ENCODE peak calls at places on chromosomes 2 and 18, in nine cellular contexts. One of them, this sample, is unnamed.

GRCh38 chr2:31312898-31313297 is 78.9 kb downstream of the EHD3 start:
- DNase-seq in neural progenitor cell: no peak
- DNase-seq in ovary: no peak
- DNase-seq in heart right ventricle: no peak
- DNase-seq in astrocyte of the cerebellum: no peak
- DNase-seq in fibroblast of lung: peak
- DNase-seq in kidney epithelial cell: no peak
- DNase-seq in foreskin fibroblast: peak
- DNase-seq in stomach: no peak
- DNase-seq in this sample: no peak

GRCh38 chr18:22451796-22452195 is 34.1 kb upstream of the CTAGE1 start:
- DNase-seq in neural progenitor cell: peak
- DNase-seq in ovary: no peak
- DNase-seq in heart right ventricle: no peak
- DNase-seq in astrocyte of the cerebellum: no peak
- DNase-seq in fibroblast of lung: no peak
- DNase-seq in kidney epithelial cell: no peak
- DNase-seq in foreskin fibroblast: no peak
- DNase-seq in stomach: no peak
- DNase-seq in this sample: no peak

GRCh38 chr2:118711603-118712002 is 135.8 kb downstream of the EN1 start:
- DNase-seq in neural progenitor cell: no peak
- DNase-seq in ovary: no peak
- DNase-seq in heart right ventricle: no peak
- DNase-seq in astrocyte of the cerebellum: no peak
- DNase-seq in fibroblast of lung: no peak
- DNase-seq in kidney epithelial cell: no peak
- DNase-seq in foreskin fibroblast: no peak
- DNase-seq in stomach: no peak
- DNase-seq in this sample: no peak

GRCh38 chr2:80233333-80233732 is 71.2 kb downstream of the LRRTM1 start:
- DNase-seq in neural progenitor cell: no peak
- DNase-seq in ovary: no peak
- DNase-seq in heart right ventricle: no peak
- DNase-seq in astrocyte of the cerebellum: no peak
- DNase-seq in fibroblast of lung: no peak
- DNase-seq in kidney epithelial cell: no peak
- DNase-seq in foreskin fibroblast: no peak
- DNase-seq in stomach: no peak
- DNase-seq in this sample: no peak

GRCh38 chr2:11118761-11119160 is 36.5 kb upstream of the SLC66A3 start:
- DNase-seq in neural progenitor cell: no peak
- DNase-seq in ovary: no peak
- DNase-seq in heart right ventricle: no peak
- DNase-seq in astrocyte of the cerebellum: no peak
- DNase-seq in fibroblast of lung: peak
- DNase-seq in kidney epithelial cell: no peak
- DNase-seq in foreskin fibroblast: no peak
- DNase-seq in stomach: no peak
- DNase-seq in this sample: no peak

GRCh38 chr2:18559531-18559930 is 922 bp downstream of the RDH14 start:
- DNase-seq in neural progenitor cell: peak
- DNase-seq in ovary: no peak
- DNase-seq in heart right ventricle: no peak
- DNase-seq in astrocyte of the cerebellum: no peak
- DNase-seq in fibroblast of lung: no peak
- DNase-seq in kidney epithelial cell: no peak
- DNase-seq in foreskin fibroblast: no peak
- DNase-seq in stomach: no peak
- DNase-seq in this sample: no peak

GRCh38 chr2:40287201-40287600 is 164.7 kb downstream of the SLC8A1 start:
- DNase-seq in neural progenitor cell: no peak
- DNase-seq in ovary: no peak
- DNase-seq in heart right ventricle: no peak
- DNase-seq in astrocyte of the cerebellum: no peak
- DNase-seq in fibroblast of lung: no peak
- DNase-seq in kidney epithelial cell: no peak
- DNase-seq in foreskin fibroblast: no peak
- DNase-seq in stomach: no peak
- DNase-seq in this sample: no peak

GRCh38 chr2:37000273-37000780 is 34.0 kb upstream of the STRN start:
- DNase-seq in neural progenitor cell: no peak
- DNase-seq in ovary: no peak
- DNase-seq in heart right ventricle: no peak
- DNase-seq in astrocyte of the cerebellum: no peak
- DNase-seq in fibroblast of lung: no peak
- DNase-seq in kidney epithelial cell: no peak
- DNase-seq in foreskin fibroblast: no peak
- DNase-seq in stomach: no peak
- DNase-seq in this sample: no peak

GRCh38 chr2:199279146-199279545 is 178.6 kb downstream of the SATB2 start:
- DNase-seq in neural progenitor cell: no peak
- DNase-seq in ovary: no peak
- DNase-seq in heart right ventricle: no peak
- DNase-seq in astrocyte of the cerebellum: no peak
- DNase-seq in fibroblast of lung: no peak
- DNase-seq in kidney epithelial cell: no peak
- DNase-seq in foreskin fibroblast: no peak
- DNase-seq in stomach: no peak
- DNase-seq in this sample: no peak

GRCh38 chr2:181683518-181684453 is 3.5 kb upstream of the NEUROD1 start:
- DNase-seq in neural progenitor cell: peak
- DNase-seq in ovary: no peak
- DNase-seq in heart right ventricle: no peak
- DNase-seq in astrocyte of the cerebellum: no peak
- DNase-seq in fibroblast of lung: no peak
- DNase-seq in kidney epithelial cell: no peak
- DNase-seq in foreskin fibroblast: peak
- DNase-seq in stomach: no peak
- DNase-seq in this sample: no peak

GRCh38 chr2:207505728-207506127 is 24.0 kb upstream of the CREB1 start:
- DNase-seq in neural progenitor cell: no peak
- DNase-seq in ovary: no peak
- DNase-seq in heart right ventricle: no peak
- DNase-seq in astrocyte of the cerebellum: peak
- DNase-seq in fibroblast of lung: peak
- DNase-seq in kidney epithelial cell: peak
- DNase-seq in foreskin fibroblast: peak
- DNase-seq in stomach: no peak
- DNase-seq in this sample: peak

GRCh38 chr2:152042636-152043615 is 55.9 kb downstream of the CACNB4 start:
- DNase-seq in neural progenitor cell: peak
- DNase-seq in ovary: no peak
- DNase-seq in heart right ventricle: no peak
- DNase-seq in astrocyte of the cerebellum: no peak
- DNase-seq in fibroblast of lung: no peak
- DNase-seq in kidney epithelial cell: no peak
- DNase-seq in foreskin fibroblast: no peak
- DNase-seq in stomach: no peak
- DNase-seq in this sample: no peak

GRCh38 chr2:142933916-142934315 is 56.5 kb downstream of the KYNU start:
- DNase-seq in neural progenitor cell: no peak
- DNase-seq in ovary: no peak
- DNase-seq in heart right ventricle: no peak
- DNase-seq in astrocyte of the cerebellum: no peak
- DNase-seq in fibroblast of lung: no peak
- DNase-seq in kidney epithelial cell: no peak
- DNase-seq in foreskin fibroblast: no peak
- DNase-seq in stomach: no peak
- DNase-seq in this sample: no peak

GRCh38 chr2:20631617-20632307 is 19.1 kb downstream of the HS1BP3 start:
- DNase-seq in neural progenitor cell: no peak
- DNase-seq in ovary: no peak
- DNase-seq in heart right ventricle: no peak
- DNase-seq in astrocyte of the cerebellum: no peak
- DNase-seq in fibroblast of lung: no peak
- DNase-seq in kidney epithelial cell: no peak
- DNase-seq in foreskin fibroblast: no peak
- DNase-seq in stomach: no peak
- DNase-seq in this sample: no peak

GRCh38 chr18:49249523-49249922 is 210.9 kb downstream of the DYM start:
- DNase-seq in neural progenitor cell: no peak
- DNase-seq in ovary: no peak
- DNase-seq in heart right ventricle: no peak
- DNase-seq in astrocyte of the cerebellum: peak
- DNase-seq in fibroblast of lung: peak
- DNase-seq in kidney epithelial cell: peak
- DNase-seq in foreskin fibroblast: peak
- DNase-seq in stomach: no peak
- DNase-seq in this sample: peak

GRCh38 chr18:75408554-75409506 is 18.7 kb downstream of the SMIM21 start:
- DNase-seq in neural progenitor cell: no peak
- DNase-seq in ovary: no peak
- DNase-seq in heart right ventricle: no peak
- DNase-seq in astrocyte of the cerebellum: peak
- DNase-seq in fibroblast of lung: peak
- DNase-seq in kidney epithelial cell: peak
- DNase-seq in foreskin fibroblast: peak
- DNase-seq in stomach: no peak
- DNase-seq in this sample: peak

GRCh38 chr2:221444106-221444505 is 128.0 kb downstream of the EPHA4 start:
- DNase-seq in neural progenitor cell: no peak
- DNase-seq in ovary: no peak
- DNase-seq in heart right ventricle: peak
- DNase-seq in astrocyte of the cerebellum: no peak
- DNase-seq in fibroblast of lung: peak
- DNase-seq in kidney epithelial cell: no peak
- DNase-seq in foreskin fibroblast: peak
- DNase-seq in stomach: no peak
- DNase-seq in this sample: peak

GRCh38 chr2:118748245-118748885 is 99.1 kb downstream of the EN1 start:
- DNase-seq in neural progenitor cell: no peak
- DNase-seq in ovary: no peak
- DNase-seq in heart right ventricle: no peak
- DNase-seq in astrocyte of the cerebellum: no peak
- DNase-seq in fibroblast of lung: peak
- DNase-seq in kidney epithelial cell: no peak
- DNase-seq in foreskin fibroblast: no peak
- DNase-seq in stomach: no peak
- DNase-seq in this sample: no peak

GRCh38 chr2:230684222-230685164 is 28.1 kb upstream of the CAB39 start:
- DNase-seq in neural progenitor cell: no peak
- DNase-seq in ovary: no peak
- DNase-seq in heart right ventricle: no peak
- DNase-seq in astrocyte of the cerebellum: no peak
- DNase-seq in fibroblast of lung: no peak
- DNase-seq in kidney epithelial cell: peak
- DNase-seq in foreskin fibroblast: no peak
- DNase-seq in stomach: peak
- DNase-seq in this sample: no peak

GRCh38 chr2:201994973-201995638 is 38.5 kb upstream of the FZD7 start:
- DNase-seq in neural progenitor cell: no peak
- DNase-seq in ovary: no peak
- DNase-seq in heart right ventricle: no peak
- DNase-seq in astrocyte of the cerebellum: no peak
- DNase-seq in fibroblast of lung: no peak
- DNase-seq in kidney epithelial cell: no peak
- DNase-seq in foreskin fibroblast: no peak
- DNase-seq in stomach: no peak
- DNase-seq in this sample: no peak
- H3K4me3 ChIP-seq in neural progenitor cell: no peak
- H3K4me3 ChIP-seq in ovary: no peak
- H3K4me3 ChIP-seq in heart right ventricle: no peak
- H3K4me3 ChIP-seq in astrocyte of the cerebellum: no peak
- H3K4me3 ChIP-seq in fibroblast of lung: no peak
- H3K4me3 ChIP-seq in kidney epithelial cell: no peak
- H3K4me3 ChIP-seq in foreskin fibroblast: no peak
- H3K4me3 ChIP-seq in stomach: no peak
- H3K4me3 ChIP-seq in this sample: no peak

DNA sequence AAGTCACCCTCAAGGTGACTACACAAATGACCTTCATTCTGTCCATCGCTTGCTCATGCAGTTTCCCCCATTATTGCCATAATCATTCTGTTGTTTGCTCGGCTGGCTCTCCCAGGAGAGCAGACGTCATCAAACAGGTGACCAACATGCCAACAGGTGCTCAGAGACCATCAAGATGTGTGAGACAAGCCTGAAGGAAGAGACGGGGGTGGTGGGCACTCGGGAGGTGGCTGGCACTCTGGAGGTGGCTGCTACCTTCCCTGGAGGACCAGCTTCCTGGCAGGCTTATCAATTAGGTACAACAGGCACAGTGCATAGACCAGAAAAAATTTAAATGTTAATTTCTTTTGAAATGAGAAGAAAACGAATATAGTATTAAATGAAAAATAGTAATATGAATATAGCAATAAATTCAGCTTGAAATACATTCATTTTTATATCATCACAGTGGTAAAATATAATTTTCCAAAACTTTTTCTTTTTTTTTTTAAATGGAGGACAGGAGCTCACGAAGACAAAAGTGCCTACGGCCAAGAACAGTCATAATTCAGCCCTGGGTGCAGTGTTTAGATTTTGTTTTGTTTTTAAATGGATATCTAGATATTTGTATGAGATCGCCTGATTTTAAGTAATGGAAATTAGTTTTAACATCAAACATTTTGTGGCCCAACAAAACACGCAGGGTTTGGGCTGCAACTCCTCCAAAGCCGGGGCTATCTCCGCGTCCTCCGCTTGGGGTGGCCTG is 16.9 kb upstream of the HAAO start:
- DNase-seq in neural progenitor cell: no peak
- DNase-seq in ovary: peak
- DNase-seq in heart right ventricle: no peak
- DNase-seq in astrocyte of the cerebellum: no peak
- DNase-seq in fibroblast of lung: peak
- DNase-seq in kidney epithelial cell: no peak
- DNase-seq in foreskin fibroblast: no peak
- DNase-seq in stomach: no peak
- DNase-seq in this sample: no peak
- TF ChIP-seq CTCF in neural progenitor cell: no peak
- TF ChIP-seq CTCF in ovary: no peak
- TF ChIP-seq CTCF in heart right ventricle: no peak
- TF ChIP-seq CTCF in astrocyte of the cerebellum: peak
- TF ChIP-seq CTCF in fibroblast of lung: no peak
- TF ChIP-seq CTCF in kidney epithelial cell: no peak
- TF ChIP-seq CTCF in foreskin fibroblast: peak
- TF ChIP-seq CTCF in stomach: peak
- TF ChIP-seq CTCF in this sample: peak

GRCh38 chr18:70024088-70024487 is 76.4 kb upstream of the CD226 start:
- DNase-seq in neural progenitor cell: no peak
- DNase-seq in ovary: no peak
- DNase-seq in heart right ventricle: no peak
- DNase-seq in astrocyte of the cerebellum: no peak
- DNase-seq in fibroblast of lung: no peak
- DNase-seq in kidney epithelial cell: no peak
- DNase-seq in foreskin fibroblast: no peak
- DNase-seq in stomach: no peak
- DNase-seq in this sample: no peak
- H3K4me3 ChIP-seq in neural progenitor cell: no peak
- H3K4me3 ChIP-seq in ovary: no peak
- H3K4me3 ChIP-seq in heart right ventricle: no peak
- H3K4me3 ChIP-seq in astrocyte of the cerebellum: no peak
- H3K4me3 ChIP-seq in fibroblast of lung: no peak
- H3K4me3 ChIP-seq in kidney epithelial cell: no peak
- H3K4me3 ChIP-seq in foreskin fibroblast: no peak
- H3K4me3 ChIP-seq in stomach: no peak
- H3K4me3 ChIP-seq in this sample: no peak

DNA sequence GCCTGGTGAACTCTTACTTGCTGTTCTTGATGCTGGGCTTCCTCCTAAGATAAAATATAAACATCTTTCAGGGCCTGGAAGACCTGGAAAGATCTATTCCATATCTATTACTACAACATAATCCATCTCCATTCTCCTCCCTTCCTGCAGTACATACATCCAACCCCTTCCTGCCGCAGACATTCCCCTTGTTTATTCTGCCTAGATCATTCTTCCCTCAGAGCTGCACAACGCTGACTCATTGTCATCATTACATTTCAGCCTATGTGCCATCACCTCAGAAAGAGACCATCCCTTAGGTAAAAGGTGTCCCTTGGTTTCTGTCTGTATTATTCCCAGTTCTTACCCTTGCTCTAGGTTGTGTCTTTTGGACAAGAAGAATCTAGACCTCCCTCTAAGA is 2.5 kb upstream of the CDH7 start:
- DNase-seq in neural progenitor cell: no peak
- DNase-seq in ovary: no peak
- DNase-seq in heart right ventricle: no peak
- DNase-seq in astrocyte of the cerebellum: no peak
- DNase-seq in fibroblast of lung: no peak
- DNase-seq in kidney epithelial cell: no peak
- DNase-seq in foreskin fibroblast: no peak
- DNase-seq in stomach: no peak
- DNase-seq in this sample: no peak
- TF ChIP-seq CTCF in neural progenitor cell: no peak
- TF ChIP-seq CTCF in ovary: no peak
- TF ChIP-seq CTCF in heart right ventricle: no peak
- TF ChIP-seq CTCF in astrocyte of the cerebellum: no peak
- TF ChIP-seq CTCF in fibroblast of lung: no peak
- TF ChIP-seq CTCF in kidney epithelial cell: no peak
- TF ChIP-seq CTCF in foreskin fibroblast: no peak
- TF ChIP-seq CTCF in stomach: no peak
- TF ChIP-seq CTCF in this sample: no peak

This sample was measured in BJ.